ENCODE peak calls at places on chromosomes 13 and 19, in five cellular contexts. One of them, this sample, is unnamed.

GRCh38 chr13:89458456-89458855 is 1787.3 kb downstream of the SLITRK5 start:
- DNase-seq in cardiac muscle cell: no peak
- DNase-seq in lower leg skin: no peak
- DNase-seq in CD8-positive, alpha-beta T cell: no peak
- DNase-seq in heart right ventricle: no peak
- DNase-seq in this sample: no peak

GRCh38 chr13:95463516-95463915 is 89.0 kb upstream of the CLDN10 start:
- DNase-seq in cardiac muscle cell: peak; percentile 29
- DNase-seq in lower leg skin: no peak
- DNase-seq in CD8-positive, alpha-beta T cell: no peak
- DNase-seq in heart right ventricle: no peak
- DNase-seq in this sample: no peak

GRCh38 chr13:23679214-23679613 is 109.0 kb downstream of the TNFRSF19 start:
- DNase-seq in cardiac muscle cell: peak; percentile 53
- DNase-seq in lower leg skin: no peak
- DNase-seq in CD8-positive, alpha-beta T cell: no peak
- DNase-seq in heart right ventricle: no peak
- DNase-seq in this sample: no peak

GRCh38 chr13:20702945-20703784 is at the start of gene IL17D:
- DNase-seq in cardiac muscle cell: peak; percentile 18
- DNase-seq in lower leg skin: peak; percentile 79
- DNase-seq in CD8-positive, alpha-beta T cell: peak; percentile 47
- DNase-seq in heart right ventricle: no peak
- DNase-seq in this sample: peak; percentile 82

GRCh38 chr13:111342716-111343115 is 22.3 kb downstream of the TEX29 start:
- DNase-seq in cardiac muscle cell: no peak
- DNase-seq in lower leg skin: peak; percentile 57
- DNase-seq in CD8-positive, alpha-beta T cell: no peak
- DNase-seq in heart right ventricle: peak; percentile 0
- DNase-seq in this sample: no peak

GRCh38 chr13:113754691-113755090 is 4.3 kb upstream of the TMEM255B start:
- DNase-seq in cardiac muscle cell: no peak
- DNase-seq in lower leg skin: no peak
- DNase-seq in CD8-positive, alpha-beta T cell: no peak
- DNase-seq in heart right ventricle: no peak
- DNase-seq in this sample: no peak

GRCh38 chr13:93305886-93306285 is 79.3 kb downstream of the GPC6 start:
- DNase-seq in cardiac muscle cell: no peak
- DNase-seq in lower leg skin: no peak
- DNase-seq in CD8-positive, alpha-beta T cell: no peak
- DNase-seq in heart right ventricle: no peak
- DNase-seq in this sample: no peak

GRCh38 chr19:37907735-37908066 is 693 bp downstream of the SIPA1L3 start:
- DNase-seq in cardiac muscle cell: no peak
- DNase-seq in lower leg skin: no peak
- DNase-seq in CD8-positive, alpha-beta T cell: no peak
- DNase-seq in heart right ventricle: no peak
- DNase-seq in this sample: peak; percentile 32

GRCh38 chr19:34489175-34489574 is 7.6 kb downstream of the WTIP start:
- DNase-seq in cardiac muscle cell: no peak
- DNase-seq in lower leg skin: no peak
- DNase-seq in CD8-positive, alpha-beta T cell: no peak
- DNase-seq in heart right ventricle: no peak
- DNase-seq in this sample: no peak

GRCh38 chr13:111962431-111962891 is 104.5 kb upstream of the SOX1 start:
- DNase-seq in cardiac muscle cell: no peak
- DNase-seq in lower leg skin: peak; percentile 82
- DNase-seq in CD8-positive, alpha-beta T cell: no peak
- DNase-seq in heart right ventricle: no peak
- DNase-seq in this sample: no peak

GRCh38 chr19:30512748-30513389 is 140.7 kb downstream of the ZNF536 start:
- DNase-seq in cardiac muscle cell: no peak
- DNase-seq in lower leg skin: peak; percentile 10
- DNase-seq in CD8-positive, alpha-beta T cell: no peak
- DNase-seq in heart right ventricle: no peak
- DNase-seq in this sample: no peak

GRCh38 chr13:49503951-49504350 is 8.2 kb downstream of the PHF11 start:
- DNase-seq in cardiac muscle cell: no peak
- DNase-seq in lower leg skin: no peak
- DNase-seq in CD8-positive, alpha-beta T cell: no peak
- DNase-seq in heart right ventricle: no peak
- DNase-seq in this sample: no peak

GRCh38 chr19:11096210-11096841 is 7.1 kb downstream of the LDLR start:
- DNase-seq in cardiac muscle cell: peak; percentile 85
- DNase-seq in lower leg skin: peak; percentile 90
- DNase-seq in CD8-positive, alpha-beta T cell: no peak
- DNase-seq in heart right ventricle: peak; percentile 57
- DNase-seq in this sample: peak; percentile 56

GRCh38 chr13:40074338-40074737 is 418.9 kb downstream of the COG6 start:
- DNase-seq in cardiac muscle cell: peak; percentile 90
- DNase-seq in lower leg skin: no peak
- DNase-seq in CD8-positive, alpha-beta T cell: no peak
- DNase-seq in heart right ventricle: no peak
- DNase-seq in this sample: no peak

GRCh38 chr19:45177817-45178261 is at the start of gene TRAPPC6A:
- DNase-seq in cardiac muscle cell: no peak
- DNase-seq in lower leg skin: no peak
- DNase-seq in CD8-positive, alpha-beta T cell: no peak
- DNase-seq in heart right ventricle: no peak
- DNase-seq in this sample: no peak

GRCh38 chr19:17950310-17951150 is 16.4 kb upstream of the KCNN1 start:
- DNase-seq in cardiac muscle cell: no peak
- DNase-seq in lower leg skin: peak; percentile 87
- DNase-seq in CD8-positive, alpha-beta T cell: peak; percentile 55
- DNase-seq in heart right ventricle: no peak
- DNase-seq in this sample: peak; percentile 65

GRCh38 chr13:38590796-38591507 is 95.9 kb upstream of the FREM2 start:
- DNase-seq in cardiac muscle cell: no peak
- DNase-seq in lower leg skin: no peak
- DNase-seq in CD8-positive, alpha-beta T cell: no peak
- DNase-seq in heart right ventricle: no peak
- DNase-seq in this sample: no peak

GRCh38 chr19:46610851-46611770 is 10.0 kb downstream of the CALM3 start:
- DNase-seq in cardiac muscle cell: peak; percentile 51
- DNase-seq in lower leg skin: peak; percentile 79
- DNase-seq in CD8-positive, alpha-beta T cell: no peak
- DNase-seq in heart right ventricle: no peak
- DNase-seq in this sample: no peak

GRCh38 chr13:33815011-33815550 is 2.9 kb upstream of the RFC3 start:
- DNase-seq in cardiac muscle cell: no peak
- DNase-seq in lower leg skin: no peak
- DNase-seq in CD8-positive, alpha-beta T cell: no peak
- DNase-seq in heart right ventricle: no peak
- DNase-seq in this sample: no peak

GRCh38 chr19:18939922-18940775 is 868 bp downstream of the HOMER3 start:
- DNase-seq in cardiac muscle cell: peak; percentile 55
- DNase-seq in lower leg skin: peak; percentile 93
- DNase-seq in CD8-positive, alpha-beta T cell: no peak
- DNase-seq in heart right ventricle: peak; percentile 62
- DNase-seq in this sample: peak; percentile 55

GRCh38 chr13:76993021-76993420 is 1.1 kb downstream of the CLN5 start:
- DNase-seq in cardiac muscle cell: peak; percentile 21
- DNase-seq in lower leg skin: no peak
- DNase-seq in CD8-positive, alpha-beta T cell: no peak
- DNase-seq in heart right ventricle: no peak
- DNase-seq in this sample: no peak

GRCh38 chr13:23107665-23108064 is 73.1 kb upstream of the SGCG start:
- DNase-seq in cardiac muscle cell: no peak
- DNase-seq in lower leg skin: no peak
- DNase-seq in CD8-positive, alpha-beta T cell: no peak
- DNase-seq in heart right ventricle: no peak
- DNase-seq in this sample: no peak

GRCh38 chr13:73827434-73827833 is 306.8 kb downstream of the KLF12 start:
- DNase-seq in cardiac muscle cell: no peak
- DNase-seq in lower leg skin: no peak
- DNase-seq in CD8-positive, alpha-beta T cell: no peak
- DNase-seq in heart right ventricle: no peak
- DNase-seq in this sample: no peak

GRCh38 chr19:23788415-23788814 is 29.7 kb upstream of the ZNF681 start:
- DNase-seq in cardiac muscle cell: no peak
- DNase-seq in lower leg skin: no peak
- DNase-seq in CD8-positive, alpha-beta T cell: no peak
- DNase-seq in heart right ventricle: no peak
- DNase-seq in this sample: no peak

GRCh38 chr13:76641056-76641455 is 245.1 kb downstream of the KCTD12 start:
- DNase-seq in cardiac muscle cell: peak; percentile 53
- DNase-seq in lower leg skin: no peak
- DNase-seq in CD8-positive, alpha-beta T cell: no peak
- DNase-seq in heart right ventricle: no peak
- DNase-seq in this sample: no peak

GRCh38 chr13:110232146-110232545 is 74.8 kb downstream of the COL4A1 start:
- DNase-seq in cardiac muscle cell: no peak
- DNase-seq in lower leg skin: no peak
- DNase-seq in CD8-positive, alpha-beta T cell: no peak
- DNase-seq in heart right ventricle: no peak
- DNase-seq in this sample: no peak

GRCh38 chr13:51125495-51126226 is 14.6 kb upstream of the C13orf42 start:
- DNase-seq in cardiac muscle cell: peak; percentile 75
- DNase-seq in lower leg skin: no peak
- DNase-seq in CD8-positive, alpha-beta T cell: no peak
- DNase-seq in heart right ventricle: peak; percentile 53
- DNase-seq in this sample: peak; percentile 52

GRCh38 chr13:62360609-62361008 is 945.0 kb upstream of the PCDH20 start:
- DNase-seq in cardiac muscle cell: no peak
- DNase-seq in lower leg skin: no peak
- DNase-seq in CD8-positive, alpha-beta T cell: no peak
- DNase-seq in heart right ventricle: no peak
- DNase-seq in this sample: no peak

GRCh38 chr13:62356977-62357376 is 941.3 kb upstream of the PCDH20 start:
- DNase-seq in cardiac muscle cell: no peak
- DNase-seq in lower leg skin: no peak
- DNase-seq in CD8-positive, alpha-beta T cell: no peak
- DNase-seq in heart right ventricle: no peak
- DNase-seq in this sample: no peak

GRCh38 chr13:62358646-62358932 is 942.9 kb upstream of the PCDH20 start:
- DNase-seq in cardiac muscle cell: no peak
- DNase-seq in lower leg skin: no peak
- DNase-seq in CD8-positive, alpha-beta T cell: no peak
- DNase-seq in heart right ventricle: no peak
- DNase-seq in this sample: no peak

DNA sequence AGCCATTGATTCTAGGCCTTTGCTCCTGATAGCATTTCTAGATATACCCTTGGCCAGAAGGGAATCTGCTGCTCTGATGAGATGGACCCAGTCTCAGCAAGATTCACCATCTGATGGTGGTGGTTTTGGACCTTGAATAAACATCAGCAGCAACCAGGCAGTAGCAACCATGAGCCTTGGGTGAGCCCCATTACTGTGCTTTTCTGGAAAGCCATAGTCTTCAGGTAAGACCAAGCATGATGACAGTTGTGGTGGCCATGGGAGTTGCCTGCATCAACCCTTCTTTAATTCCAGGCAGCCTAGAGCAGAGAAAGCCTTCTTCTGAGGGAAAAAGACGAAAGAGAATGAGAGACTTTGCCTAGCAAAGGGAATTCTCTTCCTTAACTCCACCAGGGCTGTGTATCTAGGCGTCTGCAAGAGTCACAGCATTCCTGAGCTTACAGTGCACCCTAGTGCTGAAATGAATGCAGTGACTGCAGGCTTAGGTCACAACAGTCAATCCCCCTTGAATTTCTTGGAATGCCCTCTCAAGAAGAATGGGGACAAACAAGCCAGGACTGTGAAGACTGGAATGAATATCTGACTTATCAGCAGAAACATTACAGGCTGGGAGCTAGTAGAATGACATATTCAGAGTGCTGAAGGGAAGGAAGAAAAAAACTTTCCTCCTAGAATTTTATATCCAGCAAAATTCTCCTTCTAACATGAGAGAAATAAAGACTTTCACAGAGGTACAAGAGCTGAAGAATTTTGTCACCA is 942.4 kb upstream of the PCDH20 start:
- DNase-seq in cardiac muscle cell: peak; percentile 56
- DNase-seq in lower leg skin: no peak
- DNase-seq in CD8-positive, alpha-beta T cell: no peak
- DNase-seq in heart right ventricle: no peak
- DNase-seq in this sample: peak; percentile 18
- TF ChIP-seq CTCF in cardiac muscle cell: peak; percentile 45
- TF ChIP-seq CTCF in lower leg skin: no peak
- TF ChIP-seq CTCF in CD8-positive, alpha-beta T cell: no peak
- TF ChIP-seq CTCF in heart right ventricle: peak; percentile 20
- TF ChIP-seq CTCF in this sample: peak; percentile 74

GRCh38 chr19:2219726-2220125 is 16.4 kb downstream of the PLEKHJ1 start:
- DNase-seq in cardiac muscle cell: no peak
- DNase-seq in lower leg skin: no peak
- DNase-seq in CD8-positive, alpha-beta T cell: no peak
- DNase-seq in heart right ventricle: no peak
- DNase-seq in this sample: no peak

GRCh38 chr19:2223959-2224358 is 12.2 kb downstream of the PLEKHJ1 start:
- DNase-seq in cardiac muscle cell: no peak
- DNase-seq in lower leg skin: no peak
- DNase-seq in CD8-positive, alpha-beta T cell: peak; percentile 40
- DNase-seq in heart right ventricle: no peak
- DNase-seq in this sample: no peak

GRCh38 chr19:2223391-2223790 is 12.7 kb downstream of the PLEKHJ1 start:
- DNase-seq in cardiac muscle cell: no peak
- DNase-seq in lower leg skin: no peak
- DNase-seq in CD8-positive, alpha-beta T cell: no peak
- DNase-seq in heart right ventricle: no peak
- DNase-seq in this sample: no peak

GRCh38 chr19:2221918-2222317 is 14.2 kb downstream of the PLEKHJ1 start:
- DNase-seq in cardiac muscle cell: no peak
- DNase-seq in lower leg skin: no peak
- DNase-seq in CD8-positive, alpha-beta T cell: no peak
- DNase-seq in heart right ventricle: no peak
- DNase-seq in this sample: no peak

GRCh38 chr19:2221250-2221831 is 14.8 kb downstream of the PLEKHJ1 start:
- DNase-seq in cardiac muscle cell: no peak
- DNase-seq in lower leg skin: no peak
- DNase-seq in CD8-positive, alpha-beta T cell: no peak
- DNase-seq in heart right ventricle: no peak
- DNase-seq in this sample: no peak
- TF ChIP-seq CTCF in cardiac muscle cell: no peak
- TF ChIP-seq CTCF in lower leg skin: no peak
- TF ChIP-seq CTCF in CD8-positive, alpha-beta T cell: no peak
- TF ChIP-seq CTCF in heart right ventricle: peak; percentile 14
- TF ChIP-seq CTCF in this sample: no peak

GRCh38 chr19:13154911-13155471 is 4.8 kb downstream of the IER2 start:
- DNase-seq in cardiac muscle cell: peak; percentile 79
- DNase-seq in lower leg skin: peak; percentile 97
- DNase-seq in CD8-positive, alpha-beta T cell: peak; percentile 78
- DNase-seq in heart right ventricle: peak; percentile 54
- DNase-seq in this sample: peak; percentile 83
- TF ChIP-seq CTCF in cardiac muscle cell: peak; percentile 38
- TF ChIP-seq CTCF in lower leg skin: no peak
- TF ChIP-seq CTCF in CD8-positive, alpha-beta T cell: peak; percentile 26
- TF ChIP-seq CTCF in heart right ventricle: peak; percentile 9
- TF ChIP-seq CTCF in this sample: peak; percentile 25

GRCh38 chr13:26433776-26434175 is 123.7 kb upstream of the WASF3 start:
- DNase-seq in cardiac muscle cell: no peak
- DNase-seq in lower leg skin: no peak
- DNase-seq in CD8-positive, alpha-beta T cell: no peak
- DNase-seq in heart right ventricle: no peak
- DNase-seq in this sample: no peak
- TF ChIP-seq CTCF in cardiac muscle cell: no peak
- TF ChIP-seq CTCF in lower leg skin: no peak
- TF ChIP-seq CTCF in CD8-positive, alpha-beta T cell: no peak
- TF ChIP-seq CTCF in heart right ventricle: no peak
- TF ChIP-seq CTCF in this sample: no peak

GRCh38 chr13:53250272-53250875 is 221.8 kb downstream of the OLFM4 start:
- DNase-seq in cardiac muscle cell: peak; percentile 84
- DNase-seq in lower leg skin: no peak
- DNase-seq in CD8-positive, alpha-beta T cell: no peak
- DNase-seq in heart right ventricle: peak; percentile 13
- DNase-seq in this sample: peak; percentile 40
- TF ChIP-seq CTCF in cardiac muscle cell: peak; percentile 73
- TF ChIP-seq CTCF in lower leg skin: no peak
- TF ChIP-seq CTCF in CD8-positive, alpha-beta T cell: peak; percentile 85
- TF ChIP-seq CTCF in heart right ventricle: peak; percentile 81
- TF ChIP-seq CTCF in this sample: peak; percentile 63